ENCODE peak calls at places on chromosomes 1 and 21, in eight cellular contexts. B is stomach; S is Panc1; U is GM23338; W is CD8-positive, alpha-beta T cell; Z is esophagus squamous epithelium; R is K562; P is fibroblast of lung. D is an unnamed sample.

GRCh38 chr1:162020145-162020544 is 3.5 kb downstream of the OLFML2B start:
- DNase-seq in B (no peak), S (no peak), U (no peak), W (no peak), Z (no peak), R (no peak), P (peak; percentile 56), D (no peak)

GRCh38 chr21:32330784-32331311 is 32.2 kb downstream of the MRAP start:
- DNase-seq in B (no peak), S (no peak), U (no peak), W (no peak), Z (no peak), R (no peak), P (no peak), D (no peak)

GRCh38 chr21:19981938-19982337 is 1016.3 kb upstream of the NCAM2 start:
- DNase-seq in B (no peak), S (no peak), U (peak; percentile 52), W (no peak), Z (no peak), R (no peak), P (no peak), D (no peak)

GRCh38 chr1:8394456-8395321 is 76.8 kb downstream of the SLC45A1 start:
- DNase-seq in B (no peak), S (peak; percentile 70), U (no peak), W (no peak), Z (no peak), R (no peak), P (peak; percentile 92), D (no peak)

GRCh38 chr1:15764269-15764764 is 5.7 kb downstream of the FBLIM1 start:
- DNase-seq in B (peak; percentile 58), S (no peak), U (no peak), W (no peak), Z (no peak), R (peak; percentile 63), P (no peak), D (no peak)

GRCh38 chr21:35366348-35367085 is 317.4 kb upstream of the RUNX1 start:
- DNase-seq in B (no peak), S (no peak), U (no peak), W (no peak), Z (no peak), R (no peak), P (peak; percentile 88), D (no peak)

GRCh38 chr1:156524481-156524869 is 23.9 kb upstream of the MEF2D start:
- DNase-seq in B (no peak), S (no peak), U (no peak), W (no peak), Z (no peak), R (no peak), P (no peak), D (no peak)

GRCh38 chr1:167544447-167544846 is 9.1 kb downstream of the CREG1 start:
- DNase-seq in B (peak; percentile 37), S (no peak), U (no peak), W (no peak), Z (no peak), R (no peak), P (no peak), D (no peak)

GRCh38 chr1:160548183-160548582 is 25.1 kb upstream of the SLAMF6 start:
- DNase-seq in B (no peak), S (no peak), U (no peak), W (no peak), Z (no peak), R (no peak), P (no peak), D (no peak)

GRCh38 chr1:33972676-33973395 is 109.0 kb downstream of the HMGB4 start:
- DNase-seq in B (no peak), S (no peak), U (no peak), W (no peak), Z (no peak), R (no peak), P (no peak), D (no peak)

GRCh38 chr21:25176637-25177412 is 430.5 kb downstream of the MRPL39 start:
- DNase-seq in B (no peak), S (no peak), U (no peak), W (no peak), Z (no peak), R (no peak), P (peak; percentile 6), D (no peak)

GRCh38 chr1:245621589-245621988 is 466.8 kb downstream of the KIF26B start:
- DNase-seq in B (no peak), S (no peak), U (no peak), W (no peak), Z (no peak), R (no peak), P (no peak), D (no peak)

GRCh38 chr1:29457496-29458368 is 221.4 kb downstream of the PTPRU start:
- DNase-seq in B (no peak), S (no peak), U (no peak), W (no peak), Z (no peak), R (no peak), P (no peak), D (peak; percentile 47)

GRCh38 chr1:116496380-116496779 is 74.4 kb downstream of the CD58 start:
- DNase-seq in B (no peak), S (no peak), U (no peak), W (no peak), Z (no peak), R (no peak), P (peak; percentile 82), D (no peak)

GRCh38 chr1:5992034-5992813 is at the start of gene NPHP4:
- DNase-seq in B (peak; percentile 100), S (peak; percentile 99), U (peak; percentile 100), W (peak; percentile 99), Z (peak; percentile 96), R (peak; percentile 99), P (peak; percentile 100), D (peak; percentile 99)

GRCh38 chr1:81690881-81691453 is 109.8 kb upstream of the ADGRL2 start:
- DNase-seq in B (no peak), S (no peak), U (no peak), W (no peak), Z (no peak), R (no peak), P (peak; percentile 26), D (no peak)

DNA sequence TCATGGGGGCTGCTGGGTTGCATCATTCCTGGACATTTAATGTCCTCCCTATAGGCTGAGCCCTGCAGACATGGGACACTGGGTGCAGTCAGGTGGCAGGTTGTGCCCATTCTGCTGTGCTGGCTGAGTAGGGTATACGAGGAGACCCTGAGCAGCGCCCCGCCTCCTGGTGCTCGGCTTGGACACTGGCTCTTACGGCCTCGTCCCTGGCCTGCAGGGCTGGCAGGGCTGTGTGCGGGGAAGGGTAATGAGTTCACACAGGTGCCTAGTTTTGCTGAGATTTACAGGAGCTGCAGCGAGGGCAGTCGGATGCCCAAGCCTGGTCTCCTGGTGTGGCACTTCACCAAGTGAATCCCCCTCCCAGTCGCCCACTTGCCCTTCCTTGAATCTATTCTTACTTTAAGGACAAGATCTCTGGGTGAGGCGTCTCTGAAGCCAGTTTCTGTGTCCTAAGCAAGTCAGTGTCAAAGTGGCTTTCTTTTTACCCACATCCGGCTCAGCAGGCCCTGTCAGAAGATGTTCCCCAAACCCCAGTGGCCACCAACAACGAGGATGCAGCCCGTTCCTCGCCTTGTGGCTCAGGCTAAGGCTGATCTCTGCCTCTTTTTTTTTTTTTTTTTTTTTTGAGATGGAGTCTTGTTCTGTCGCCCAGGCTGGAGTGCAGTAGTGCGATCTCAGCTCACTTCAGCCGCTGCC is 73.2 kb downstream of the MAN1C1 start:
- DNase-seq in B (no peak), S (no peak), U (no peak), W (no peak), Z (no peak), R (no peak), P (no peak), D (no peak)
- H3K4me1 ChIP-seq in B (peaks cover 34% of the 10 kb centered on the region), S (no peaks in the 10 kb centered on the region), U (no peaks in the 10 kb centered on the region), W (peaks cover 42% of the 10 kb centered on the region), Z (no peaks in the 10 kb centered on the region), R (peaks cover 4% of the 10 kb centered on the region), P (peaks cover 21% of the 10 kb centered on the region), D (peaks cover 14% of the 10 kb centered on the region)

DNA sequence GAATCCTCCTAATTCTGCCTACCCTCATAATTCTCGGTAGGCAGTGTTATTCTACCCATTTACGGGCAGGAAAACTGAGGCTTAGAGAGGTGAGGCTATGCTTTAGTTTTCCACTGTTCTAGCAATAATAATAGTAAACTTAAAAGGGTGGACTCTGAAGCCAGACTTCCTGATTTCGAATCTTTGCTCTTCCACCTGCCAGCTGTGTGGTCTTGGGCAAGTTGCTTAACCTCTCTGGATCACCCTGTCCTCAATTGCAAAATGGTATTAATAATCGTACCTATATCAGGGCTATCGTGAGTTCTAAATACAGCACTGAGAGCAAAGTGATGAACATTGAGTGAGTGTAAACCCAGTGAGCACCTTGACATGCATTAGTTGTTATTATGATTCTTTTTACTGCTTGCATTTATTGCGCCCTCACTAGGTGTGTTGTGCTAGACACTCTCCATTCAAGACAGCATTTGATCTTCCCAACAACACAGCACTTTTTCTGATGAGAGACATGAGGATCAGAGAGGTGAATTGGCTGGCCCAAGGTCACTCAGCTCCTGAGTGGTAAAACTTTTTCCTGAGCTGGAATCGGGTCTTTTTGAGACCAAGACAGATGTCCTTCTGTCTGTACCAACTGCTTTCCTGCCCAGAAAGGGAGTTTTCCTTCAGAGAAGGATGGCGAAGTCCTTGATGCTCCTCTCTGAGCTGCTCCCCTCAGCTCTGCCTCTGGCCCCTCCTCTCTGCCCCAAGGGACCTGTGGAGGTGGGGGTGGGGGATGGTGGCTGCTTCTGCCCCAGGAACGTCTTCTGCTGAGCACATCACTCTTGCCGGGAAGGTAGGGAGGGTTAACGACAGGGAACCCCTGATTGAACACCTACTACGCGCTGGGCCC is 102.4 kb upstream of the CSF3R start:
- DNase-seq in B (no peak), S (no peak), U (no peak), W (no peak), Z (no peak), R (no peak), P (no peak), D (no peak)
- H3K27me3 ChIP-seq in B (peaks cover 53% of the 10 kb centered on the region), S (no peaks in the 10 kb centered on the region), U (no peaks in the 10 kb centered on the region), W (no peaks in the 10 kb centered on the region), Z (peaks cover 95% of the 10 kb centered on the region), R (peaks cover 39% of the 10 kb centered on the region), P (no peaks in the 10 kb centered on the region), D (no peaks in the 10 kb centered on the region)

DNA sequence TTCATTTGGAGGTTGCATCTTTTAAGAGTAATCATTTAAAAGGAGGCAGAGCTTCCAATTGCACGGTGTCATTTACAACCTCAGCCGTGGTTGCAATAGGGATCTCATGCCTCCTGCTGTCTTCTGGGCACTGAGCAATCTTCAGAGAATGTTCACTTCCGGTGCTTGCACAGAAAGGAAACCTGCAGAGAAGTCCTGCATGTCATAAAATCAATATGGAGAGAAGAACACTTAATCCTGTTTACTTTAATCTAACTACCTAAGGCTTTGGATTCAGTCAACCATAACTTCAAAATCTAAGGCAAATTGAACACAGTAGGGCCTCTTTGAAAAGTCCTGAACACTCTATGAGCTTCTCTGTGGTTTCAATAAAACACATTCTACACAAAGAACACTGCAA is 11.3 kb upstream of the MAP10 start:
- DNase-seq in B (no peak), S (peak; percentile 56), U (no peak), W (no peak), Z (no peak), R (no peak), P (peak; percentile 43), D (no peak)
- TF ChIP-seq CTCF in B (no peak), S (peak; percentile 15), U (no peak), W (no peak), Z (peak; percentile 17), R (no peak), P (peak; percentile 12), D (no peak)

DNA sequence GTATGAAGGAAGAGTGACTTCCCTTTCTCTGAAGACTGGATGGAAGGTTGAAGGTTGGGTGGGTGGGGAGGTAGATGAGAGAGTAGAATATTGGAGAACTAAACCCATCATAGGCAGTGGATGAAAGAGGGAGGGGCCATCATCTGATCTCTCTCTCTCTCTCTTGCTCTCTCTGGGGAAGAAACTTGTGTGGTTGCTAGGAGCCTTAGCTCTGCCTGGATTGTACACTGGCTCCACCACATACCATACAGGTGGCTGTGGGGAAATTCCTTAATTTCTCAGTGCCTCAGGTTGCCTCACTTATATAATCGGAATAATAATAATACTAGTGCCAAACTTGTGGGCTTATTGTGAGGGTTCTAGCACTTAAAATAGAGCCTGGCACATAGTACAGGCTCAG is 9.5 kb downstream of the XCL1 start:
- DNase-seq in B (no peak), S (no peak), U (no peak), W (no peak), Z (no peak), R (no peak), P (no peak), D (no peak)
- H3K4me1 ChIP-seq in B (no peaks in the 10 kb centered on the region), S (no peaks in the 10 kb centered on the region), U (no peaks in the 10 kb centered on the region), W (no peaks in the 10 kb centered on the region), Z (no peaks in the 10 kb centered on the region), R (no peaks in the 10 kb centered on the region), P (peaks cover 2% of the 10 kb centered on the region), D (no peaks in the 10 kb centered on the region)

D was measured in spleen.